ENCODE peak calls at places on chromosomes 4 and X, in seven cellular contexts. L, M, T, C, A, D and X are unnamed samples.
A peak's percentile ranks its signal among the peaks of the same experiment; 100 is the strongest.

GRCh38 chrX:111671668-111672067 is 9.3 kb upstream of the ALG13 start:
- DNase-seq in L (no peak), M (no peak), T (no peak), C (no peak), A (no peak), D (no peak), X (no peak)

GRCh38 chrX:139026406-139027200 is 315.1 kb upstream of the FGF13 start:
- DNase-seq in L (no peak), M (no peak), T (no peak), C (no peak), A (no peak), D (no peak), X (no peak)

GRCh38 chr4:39043697-39044363 is 11.6 kb upstream of the TMEM156 start:
- DNase-seq in L (no peak), M (no peak), T (no peak), C (no peak), A (no peak), D (no peak), X (no peak)

GRCh38 chr4:152220201-152220666 is 315.7 kb downstream of the FBXW7 start:
- DNase-seq in L (no peak), M (no peak), T (no peak), C (no peak), A (no peak), D (no peak), X (no peak)

GRCh38 chrX:100812216-100813158 is 7.7 kb upstream of the CSTF2 start:
- DNase-seq in L (no peak), M (no peak), T (no peak), C (peak; percentile 66), A (no peak), D (no peak), X (no peak)

GRCh38 chr4:166594326-166594946 is 639.9 kb downstream of the SPOCK3 start:
- DNase-seq in L (peak; percentile 56), M (no peak), T (no peak), C (peak; percentile 13), A (peak; percentile 13), D (peak; percentile 50), X (peak; percentile 1)

GRCh38 chr4:158094413-158095110 is 78.3 kb downstream of the GASK1B start:
- DNase-seq in L (peak; percentile 52), M (peak; percentile 53), T (no peak), C (no peak), A (peak; percentile 89), D (peak; percentile 96), X (no peak)

GRCh38 chr4:12411072-12411471 is 982.4 kb upstream of the HS3ST1 start:
- DNase-seq in L (no peak), M (no peak), T (peak; percentile 30), C (no peak), A (no peak), D (no peak), X (no peak)

GRCh38 chr4:142307857-142308256 is 538.2 kb downstream of the INPP4B start:
- DNase-seq in L (no peak), M (no peak), T (no peak), C (peak; percentile 17), A (no peak), D (no peak), X (no peak)

GRCh38 chrX:31099536-31100090 is 27.8 kb upstream of the FTHL17 start:
- DNase-seq in L (no peak), M (no peak), T (no peak), C (no peak), A (no peak), D (no peak), X (no peak)

GRCh38 chr4:149711588-149711987 is 104.1 kb downstream of the IQCM start:
- DNase-seq in L (no peak), M (no peak), T (no peak), C (no peak), A (no peak), D (no peak), X (no peak)

GRCh38 chr4:173252024-173252935 is 81.9 kb downstream of the HMGB2 start:
- DNase-seq in L (peak; percentile 84), M (no peak), T (peak; percentile 79), C (peak; percentile 46), A (peak; percentile 37), D (peak; percentile 99), X (peak; percentile 16)

GRCh38 chrX:94288325-94288724 is 614.3 kb downstream of the FAM133A start:
- DNase-seq in L (no peak), M (no peak), T (no peak), C (no peak), A (no peak), D (no peak), X (no peak)

GRCh38 chr4:1578968-1579833 is 104.9 kb downstream of the FAM53A start:
- DNase-seq in L (peak; percentile 52), M (peak; percentile 81), T (peak; percentile 89), C (peak; percentile 80), A (peak; percentile 74), D (peak; percentile 65), X (peak; percentile 88)

GRCh38 chr4:147799986-147800555 is 68.2 kb downstream of the ARHGAP10 start:
- DNase-seq in L (no peak), M (no peak), T (no peak), C (no peak), A (no peak), D (no peak), X (no peak)

GRCh38 chr4:113781439-113782040 is 20.0 kb upstream of the CAMK2D start:
- DNase-seq in L (no peak), M (no peak), T (no peak), C (no peak), A (no peak), D (no peak), X (no peak)

GRCh38 chr4:180669637-180670036 is 1573.6 kb upstream of the TENM3 start:
- DNase-seq in L (no peak), M (no peak), T (no peak), C (no peak), A (peak; percentile 24), D (no peak), X (no peak)

GRCh38 chrX:133726211-133726630 is 259.2 kb downstream of the GPC3 start:
- DNase-seq in L (no peak), M (no peak), T (no peak), C (no peak), A (no peak), D (peak; percentile 27), X (no peak)

GRCh38 chr4:2334826-2335728 is 73.2 kb upstream of the MXD4 start:
- DNase-seq in L (no peak), M (no peak), T (no peak), C (no peak), A (no peak), D (no peak), X (no peak)

GRCh38 chrX:46710927-46711623 is 47.8 kb downstream of the SLC9A7 start:
- DNase-seq in L (no peak), M (no peak), T (no peak), C (no peak), A (no peak), D (no peak), X (no peak)

GRCh38 chr4:54586343-54586953 is 71.3 kb upstream of the KIT start:
- DNase-seq in L (no peak), M (no peak), T (no peak), C (peak; percentile 33), A (no peak), D (no peak), X (no peak)

GRCh38 chr4:83067058-83067639 is 32.2 kb downstream of the COPS4 start:
- DNase-seq in L (no peak), M (no peak), T (no peak), C (no peak), A (no peak), D (peak; percentile 7), X (no peak)
- TF ChIP-seq POLR2A in L (no peak), M (no peak), T (no peak), C (no peak), A (no peak), D (no peak), X (no peak)

GRCh38 chrX:154019633-154020499 is at the start of gene IRAK1:
- DNase-seq in L (peak; percentile 54), M (peak; percentile 78), T (peak; percentile 41), C (peak; percentile 67), A (peak; percentile 51), D (no peak), X (peak; percentile 66)
- TF ChIP-seq POLR2A in L (peak; percentile 35), M (no peak), T (no peak), C (peak; percentile 39), A (peak; percentile 18), D (peak; percentile 43), X (peak; percentile 49)

GRCh38 chr4:73620115-73620792 is at the start of gene RASSF6:
- DNase-seq in L (peak; percentile 87), M (peak; percentile 46), T (no peak), C (peak; percentile 87), A (no peak), D (peak; percentile 55), X (no peak)
- TF ChIP-seq POLR2A in L (peak; percentile 78), M (no peak), T (no peak), C (peak; percentile 84), A (no peak), D (no peak), X (no peak)

DNA sequence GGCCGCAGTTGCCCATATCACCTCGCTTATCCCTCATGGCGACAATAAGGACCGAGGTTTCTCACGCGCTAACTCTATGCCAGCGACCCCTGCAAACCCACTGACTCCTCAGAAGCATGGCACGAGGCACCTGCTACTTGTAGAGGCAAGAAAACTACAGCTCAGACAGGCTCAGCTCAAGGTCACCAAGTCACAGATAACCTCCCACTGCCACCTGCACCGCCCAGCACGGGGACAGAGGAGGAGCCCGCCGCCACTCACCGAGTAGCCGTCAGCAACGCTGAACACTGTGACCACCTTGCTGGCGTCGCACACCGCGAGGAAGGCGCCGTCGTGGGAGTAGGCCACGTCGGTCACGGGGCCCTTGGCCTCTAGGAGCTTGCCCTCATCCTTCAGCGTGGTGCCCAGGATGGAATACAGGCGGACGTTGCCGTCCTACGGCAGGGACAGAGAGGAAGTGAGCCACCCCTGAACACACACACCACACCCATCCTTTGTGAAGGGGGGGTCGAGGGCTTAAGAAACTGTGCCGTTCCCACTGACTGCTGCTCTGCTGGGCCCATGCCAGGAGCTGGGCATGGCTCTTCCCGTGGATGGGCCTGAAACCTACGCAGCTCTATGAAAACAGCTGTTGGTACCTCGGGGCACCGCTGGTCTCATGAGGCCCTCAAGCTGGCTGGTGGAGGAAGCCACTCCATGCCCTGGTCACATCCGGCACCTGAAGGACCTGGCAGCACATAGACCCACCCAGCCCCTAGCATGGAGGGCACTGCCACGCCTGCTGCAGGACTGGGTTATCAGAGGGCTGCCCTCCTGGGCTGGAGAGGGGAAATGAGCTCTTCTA is 38.9 kb downstream of the WDR1 start:
- DNase-seq in L (peak; percentile 13), M (no peak), T (peak; percentile 61), C (no peak), A (no peak), D (no peak), X (no peak)
- TF ChIP-seq POLR2A in L (no peak), M (no peak), T (no peak), C (no peak), A (no peak), D (no peak), X (no peak)